ENCODE peak calls at places on chromosomes 5 and 9, in six cellular contexts. D is GM13976; F is WERI-Rb-1; P is D341Med; I is activated CD4-positive, alpha-beta T cell treated with anti-CD3 and anti-CD28 coated beads for 24 hours; Z is MM.1S. Y is an unnamed sample.

GRCh38 chr5:149550608-149551226 is 522 bp downstream of the CSNK1A1 start:
- DNase-seq in P (peak), Z (peak), I (no peak), F (no peak), D (peak), Y (no peak)

GRCh38 chr5:6885581-6885980 is 172.3 kb downstream of the TENT4A start:
- DNase-seq in P (no peak), F (no peak), Z (peak), D (no peak), I (no peak), Y (no peak)

GRCh38 chr5:172666251-172666650 is 25.2 kb downstream of the NEURL1B start:
- DNase-seq in F (no peak), P (no peak), D (no peak), Z (no peak), I (no peak), Y (peak)

GRCh38 chr9:113187935-113188595 is 33.0 kb downstream of the FKBP15 start:
- DNase-seq in F (no peak), I (no peak), D (no peak), P (no peak), Z (no peak), Y (no peak)

GRCh38 chr9:89606567-89607311 is 1.9 kb downstream of the GADD45G start:
- DNase-seq in F (peak), Z (peak), D (no peak), P (peak), I (peak), Y (no peak)

GRCh38 chr5:104237574-104237973 is 675.0 kb upstream of the NUDT12 start:
- DNase-seq in Z (no peak), F (no peak), D (no peak), I (no peak), P (no peak), Y (no peak)

GRCh38 chr9:81535542-81536241 is 153.7 kb downstream of the TLE1 start:
- DNase-seq in I (no peak), D (no peak), F (peak), Z (no peak), P (no peak), Y (no peak)

GRCh38 chr9:86968258-86968920 is 21.1 kb upstream of the GAS1 start:
- DNase-seq in D (no peak), Z (no peak), I (no peak), P (no peak), F (no peak), Y (no peak)

GRCh38 chr9:85897853-85898252 is 43.1 kb upstream of the NAA35 start:
- DNase-seq in D (no peak), Z (no peak), F (no peak), P (no peak), I (no peak), Y (no peak)

GRCh38 chr9:73269430-73270101 is 117.9 kb downstream of the ANXA1 start:
- DNase-seq in P (peak), I (no peak), D (no peak), F (no peak), Z (peak), Y (peak)

GRCh38 chr9:69122086-69122390 is 52.0 kb upstream of the TJP2 start:
- DNase-seq in D (peak), I (peak), P (no peak), F (peak), Z (peak), Y (peak)

GRCh38 chr5:134073404-134073803 is 41.1 kb upstream of the TCF7 start:
- DNase-seq in P (no peak), Z (no peak), F (no peak), I (no peak), D (no peak), Y (no peak)

GRCh38 chr9:2242778-2243395 is 227.7 kb downstream of the SMARCA2 start:
- DNase-seq in F (no peak), Z (no peak), D (no peak), P (no peak), I (no peak), Y (no peak)

GRCh38 chr5:150641006-150641570 is 628 bp downstream of the SYNPO start:
- DNase-seq in I (no peak), F (no peak), Z (no peak), P (no peak), D (no peak), Y (no peak)

GRCh38 chr9:99356512-99356971 is 134.5 kb downstream of the SEC61B start:
- DNase-seq in Z (no peak), I (no peak), D (no peak), F (no peak), P (no peak), Y (no peak)

GRCh38 chr9:91082709-91083108 is 279.0 kb downstream of the AUH start:
- DNase-seq in F (no peak), I (no peak), D (no peak), P (no peak), Z (no peak), Y (no peak)

GRCh38 chr9:471320-471719 is 256.7 kb downstream of the DOCK8 start:
- DNase-seq in P (no peak), I (no peak), Z (no peak), F (no peak), D (no peak), Y (no peak)

GRCh38 chr9:110056062-110056461 is 151.9 kb downstream of the C9orf152 start:
- DNase-seq in Z (no peak), D (no peak), F (no peak), I (no peak), P (no peak), Y (no peak)

GRCh38 chr5:147226512-147226911 is 8.3 kb upstream of the STK32A start:
- DNase-seq in F (no peak), I (no peak), P (no peak), Z (no peak), D (no peak), Y (no peak)

GRCh38 chr5:157559301-157559700 is 16.3 kb downstream of the ADAM19 start:
- DNase-seq in F (no peak), P (no peak), I (no peak), D (no peak), Z (no peak), Y (no peak)

GRCh38 chr5:139275536-139276297 is 17.8 kb upstream of the MATR3 start:
- DNase-seq in I (no peak), Z (peak), D (no peak), P (no peak), F (no peak), Y (peak)

GRCh38 chr5:43592363-43592762 is 10.6 kb upstream of the NNT start:
- DNase-seq in D (no peak), P (no peak), I (no peak), Z (no peak), F (no peak), Y (no peak)

GRCh38 chr5:76402880-76403712 is at the start of gene IQGAP2:
- DNase-seq in P (peak), D (peak), F (peak), Z (peak), I (peak), Y (peak)